ENCODE peak calls at places on chromosome 16, in four cellular contexts. One of them, this sample, is unnamed.

GRCh38 chr16:14151256-14152030 is 80.3 kb downstream of the MRTFB start:
- DNase-seq in GM12878: no peak
- DNase-seq in IMR-90: no peak
- DNase-seq in K562: no peak
- DNase-seq in this sample: no peak

GRCh38 chr16:11006666-11007065 is 62.3 kb downstream of the CLEC16A start:
- DNase-seq in GM12878: no peak
- DNase-seq in IMR-90: no peak
- DNase-seq in K562: no peak
- DNase-seq in this sample: no peak

GRCh38 chr16:18979936-18980335 is 3.8 kb upstream of the TMC7 start:
- DNase-seq in GM12878: no peak
- DNase-seq in IMR-90: no peak
- DNase-seq in K562: no peak
- DNase-seq in this sample: no peak

GRCh38 chr16:54240180-54241125 is 46.1 kb downstream of the IRX3 start:
- DNase-seq in GM12878: no peak
- DNase-seq in IMR-90: no peak
- DNase-seq in K562: no peak
- DNase-seq in this sample: no peak

GRCh38 chr16:67923414-67924127 is 8.1 kb downstream of the CTRL start:
- DNase-seq in GM12878: no peak
- DNase-seq in IMR-90: no peak
- DNase-seq in K562: no peak
- DNase-seq in this sample: no peak

GRCh38 chr16:57372372-57373116 is at the start of gene CX3CL1:
- DNase-seq in GM12878: no peak
- DNase-seq in IMR-90: peak
- DNase-seq in K562: no peak
- DNase-seq in this sample: peak

GRCh38 chr16:48384305-48384981 is 770 bp downstream of the SIAH1 start:
- DNase-seq in GM12878: no peak
- DNase-seq in IMR-90: peak
- DNase-seq in K562: peak
- DNase-seq in this sample: peak

GRCh38 chr16:83817022-83817421 is 9.2 kb downstream of the HSBP1 start:
- DNase-seq in GM12878: no peak
- DNase-seq in IMR-90: no peak
- DNase-seq in K562: no peak
- DNase-seq in this sample: no peak

GRCh38 chr16:4879049-4879448 is 31.8 kb downstream of the UBN1 start:
- DNase-seq in GM12878: no peak
- DNase-seq in IMR-90: no peak
- DNase-seq in K562: no peak
- DNase-seq in this sample: no peak

GRCh38 chr16:22300427-22301071 is 3.3 kb downstream of the POLR3E start:
- DNase-seq in GM12878: no peak
- DNase-seq in IMR-90: peak
- DNase-seq in K562: peak
- DNase-seq in this sample: peak

GRCh38 chr16:66486199-66486772 is 59.2 kb downstream of the BEAN1 start:
- DNase-seq in GM12878: no peak
- DNase-seq in IMR-90: no peak
- DNase-seq in K562: no peak
- DNase-seq in this sample: no peak

GRCh38 chr16:81005644-81006471 is 827 bp downstream of the CMC2 start:
- DNase-seq in GM12878: no peak
- DNase-seq in IMR-90: peak
- DNase-seq in K562: no peak
- DNase-seq in this sample: peak

GRCh38 chr16:77531741-77532140 is 96.9 kb upstream of the ADAMTS18 start:
- DNase-seq in GM12878: no peak
- DNase-seq in IMR-90: peak
- DNase-seq in K562: no peak
- DNase-seq in this sample: peak

GRCh38 chr16:11240636-11241473 is 15.1 kb downstream of the SOCS1 start:
- DNase-seq in GM12878: no peak
- DNase-seq in IMR-90: no peak
- DNase-seq in K562: no peak
- DNase-seq in this sample: no peak

GRCh38 chr16:81500833-81501521 is 56.4 kb downstream of the CMIP start:
- DNase-seq in GM12878: no peak
- DNase-seq in IMR-90: peak
- DNase-seq in K562: no peak
- DNase-seq in this sample: peak

GRCh38 chr16:14527411-14528044 is 102.5 kb downstream of the PARN start:
- DNase-seq in GM12878: no peak
- DNase-seq in IMR-90: peak
- DNase-seq in K562: no peak
- DNase-seq in this sample: no peak

GRCh38 chr16:56869513-56870270 is 4.7 kb downstream of the SLC12A3 start:
- DNase-seq in GM12878: no peak
- DNase-seq in IMR-90: no peak
- DNase-seq in K562: peak
- DNase-seq in this sample: no peak

GRCh38 chr16:76681296-76681695 is 404.1 kb downstream of the CNTNAP4 start:
- DNase-seq in GM12878: no peak
- DNase-seq in IMR-90: no peak
- DNase-seq in K562: no peak
- DNase-seq in this sample: no peak

GRCh38 chr16:9125658-9126492 is 34.4 kb downstream of the HAPSTR1 start:
- DNase-seq in GM12878: no peak
- DNase-seq in IMR-90: no peak
- DNase-seq in K562: no peak
- DNase-seq in this sample: no peak

GRCh38 chr16:10940501-10941079 is 1.7 kb downstream of the DEXI start:
- DNase-seq in GM12878: no peak
- DNase-seq in IMR-90: peak
- DNase-seq in K562: no peak
- DNase-seq in this sample: no peak

GRCh38 chr16:78196527-78196926 is 97.1 kb downstream of the WWOX start:
- DNase-seq in GM12878: no peak
- DNase-seq in IMR-90: no peak
- DNase-seq in K562: no peak
- DNase-seq in this sample: no peak

GRCh38 chr16:30691907-30692306 is 7.1 kb upstream of the SRCAP start:
- DNase-seq in GM12878: no peak
- DNase-seq in IMR-90: no peak
- DNase-seq in K562: peak
- DNase-seq in this sample: no peak

GRCh38 chr16:52577130-52577706 is 30.3 kb upstream of the TOX3 start:
- DNase-seq in GM12878: no peak
- DNase-seq in IMR-90: no peak
- DNase-seq in K562: no peak
- DNase-seq in this sample: no peak

GRCh38 chr16:5642470-5642869 is 544.9 kb upstream of the EEF2KMT start:
- DNase-seq in GM12878: no peak
- DNase-seq in IMR-90: no peak
- DNase-seq in K562: no peak
- DNase-seq in this sample: no peak

GRCh38 chr16:4624015-4624826 is at the start of gene MGRN1:
- DNase-seq in GM12878: peak
- DNase-seq in IMR-90: peak
- DNase-seq in K562: peak
- DNase-seq in this sample: peak

GRCh38 chr16:28193530-28194423 is 18.0 kb downstream of the XPO6 start:
- DNase-seq in GM12878: no peak
- DNase-seq in IMR-90: peak
- DNase-seq in K562: no peak
- DNase-seq in this sample: peak

GRCh38 chr16:56372013-56372634 is 53.2 kb downstream of the AMFR start:
- DNase-seq in GM12878: no peak
- DNase-seq in IMR-90: no peak
- DNase-seq in K562: no peak
- DNase-seq in this sample: no peak

GRCh38 chr16:8660841-8661301 is 13.5 kb upstream of the ABAT start:
- DNase-seq in GM12878: no peak
- DNase-seq in IMR-90: peak
- DNase-seq in K562: peak
- DNase-seq in this sample: peak

GRCh38 chr16:57619606-57620315 is 8.7 kb upstream of the ADGRG1 start:
- DNase-seq in GM12878: no peak
- DNase-seq in IMR-90: no peak
- DNase-seq in K562: no peak
- DNase-seq in this sample: no peak

GRCh38 chr16:78448658-78449327 is 349.3 kb downstream of the WWOX start:
- DNase-seq in GM12878: no peak
- DNase-seq in IMR-90: no peak
- DNase-seq in K562: no peak
- DNase-seq in this sample: no peak

GRCh38 chr16:3945751-3946603 is 65.5 kb upstream of the CREBBP start:
- DNase-seq in GM12878: no peak
- DNase-seq in IMR-90: peak
- DNase-seq in K562: no peak
- DNase-seq in this sample: peak

GRCh38 chr16:9845661-9846361 is 336.4 kb downstream of the GRIN2A start:
- DNase-seq in GM12878: no peak
- DNase-seq in IMR-90: no peak
- DNase-seq in K562: no peak
- DNase-seq in this sample: peak

GRCh38 chr16:87206646-87207451 is 110.3 kb downstream of the C16orf95 start:
- DNase-seq in GM12878: no peak
- DNase-seq in IMR-90: peak
- DNase-seq in K562: no peak
- DNase-seq in this sample: no peak

GRCh38 chr16:30110661-30111060 is 2.7 kb downstream of the GDPD3 start:
- DNase-seq in GM12878: no peak
- DNase-seq in IMR-90: peak
- DNase-seq in K562: no peak
- DNase-seq in this sample: no peak

GRCh38 chr16:28592511-28592910 is 4.3 kb downstream of the SULT1A2 start:
- DNase-seq in GM12878: no peak
- DNase-seq in IMR-90: no peak
- DNase-seq in K562: no peak
- DNase-seq in this sample: no peak

GRCh38 chr16:22814330-22815105 is 556 bp downstream of the HS3ST2 start:
- DNase-seq in GM12878: no peak
- DNase-seq in IMR-90: no peak
- DNase-seq in K562: no peak
- DNase-seq in this sample: no peak

GRCh38 chr16:28975158-28975603 is 603 bp downstream of the SPNS1 start:
- DNase-seq in GM12878: no peak
- DNase-seq in IMR-90: no peak
- DNase-seq in K562: peak
- DNase-seq in this sample: no peak

GRCh38 chr16:85689285-85689949 is 663 bp upstream of the GINS2 start:
- DNase-seq in GM12878: no peak
- DNase-seq in IMR-90: no peak
- DNase-seq in K562: no peak
- DNase-seq in this sample: no peak
- TF ChIP-seq FOS in GM12878: no peak
- TF ChIP-seq FOS in IMR-90: no peak
- TF ChIP-seq FOS in K562: no peak
- TF ChIP-seq FOS in this sample: no peak

GRCh38 chr16:88333645-88334516 is 48.9 kb upstream of the ZNF469 start:
- DNase-seq in GM12878: no peak
- DNase-seq in IMR-90: no peak
- DNase-seq in K562: no peak
- DNase-seq in this sample: no peak
- H3K9ac ChIP-seq in GM12878: no peak
- H3K9ac ChIP-seq in IMR-90: peak
- H3K9ac ChIP-seq in K562: peak
- H3K9ac ChIP-seq in this sample: no peak

GRCh38 chr16:2905241-2905987 is 6.3 kb upstream of the FLYWCH1 start:
- DNase-seq in GM12878: peak
- DNase-seq in IMR-90: peak
- DNase-seq in K562: peak
- DNase-seq in this sample: peak
- TF ChIP-seq CTCF in GM12878: no peak
- TF ChIP-seq CTCF in IMR-90: no peak
- TF ChIP-seq CTCF in K562: no peak
- TF ChIP-seq CTCF in this sample: no peak

GRCh38 chr16:85360323-85361277 is 248.3 kb upstream of the CIBAR2 start:
- DNase-seq in GM12878: no peak
- DNase-seq in IMR-90: no peak
- DNase-seq in K562: no peak
- DNase-seq in this sample: no peak
- TF ChIP-seq FOS in GM12878: no peak
- TF ChIP-seq FOS in IMR-90: no peak
- TF ChIP-seq FOS in K562: no peak
- TF ChIP-seq FOS in this sample: no peak

DNA sequence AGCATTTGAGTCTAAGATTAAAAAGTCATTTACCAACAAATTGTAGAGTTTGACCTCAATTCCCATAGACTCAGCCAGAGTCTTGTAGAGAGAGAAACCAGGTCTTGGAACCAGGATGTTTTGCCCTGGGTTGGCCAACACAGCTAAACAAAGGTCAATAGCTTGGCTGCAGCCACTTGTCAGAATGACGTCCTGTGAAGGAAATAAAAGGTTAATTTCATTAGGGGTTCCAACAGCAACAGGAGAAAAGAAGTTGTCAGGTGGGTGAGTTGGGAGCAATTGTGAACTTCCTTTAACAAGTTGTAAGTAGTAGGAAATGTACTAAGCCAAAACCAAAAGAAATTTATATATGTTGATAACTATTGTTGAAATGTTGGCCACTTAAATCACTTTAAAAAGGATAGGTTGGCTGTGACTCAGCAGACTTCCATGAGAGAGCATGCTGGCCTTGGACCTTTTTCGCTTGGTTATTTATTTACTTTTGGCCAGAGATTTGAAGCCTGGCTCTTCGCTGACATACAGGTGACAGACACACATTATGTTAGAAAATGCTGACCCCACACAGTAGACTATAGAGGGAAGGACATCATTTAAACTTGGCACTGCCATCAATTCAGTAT is 4.3 kb downstream of the TAT start:
- DNase-seq in GM12878: no peak
- DNase-seq in IMR-90: no peak
- DNase-seq in K562: no peak
- DNase-seq in this sample: no peak
- H3K9ac ChIP-seq in GM12878: no peak
- H3K9ac ChIP-seq in IMR-90: no peak
- H3K9ac ChIP-seq in K562: no peak
- H3K9ac ChIP-seq in this sample: no peak

GRCh38 chr16:85676466-85676865 is 12.3 kb downstream of the GINS2 start:
- DNase-seq in GM12878: no peak
- DNase-seq in IMR-90: no peak
- DNase-seq in K562: no peak
- DNase-seq in this sample: no peak

GRCh38 chr16:85674418-85674755 is 14.4 kb downstream of the GINS2 start:
- DNase-seq in GM12878: no peak
- DNase-seq in IMR-90: no peak
- DNase-seq in K562: no peak
- DNase-seq in this sample: no peak

GRCh38 chr16:85674828-85675227 is 13.9 kb downstream of the GINS2 start:
- DNase-seq in GM12878: no peak
- DNase-seq in IMR-90: no peak
- DNase-seq in K562: no peak
- DNase-seq in this sample: no peak

GRCh38 chr16:85673529-85674417 is 15.0 kb downstream of the GINS2 start:
- DNase-seq in GM12878: no peak
- DNase-seq in IMR-90: peak
- DNase-seq in K562: no peak
- DNase-seq in this sample: peak

GRCh38 chr16:85675528-85675927 is 13.2 kb downstream of the GINS2 start:
- DNase-seq in GM12878: no peak
- DNase-seq in IMR-90: peak
- DNase-seq in K562: peak
- DNase-seq in this sample: peak
- TF ChIP-seq CTCF in GM12878: peak
- TF ChIP-seq CTCF in IMR-90: peak
- TF ChIP-seq CTCF in K562: peak
- TF ChIP-seq CTCF in this sample: peak

This sample was measured in endothelial cell of umbilical vein.